ENCODE peak calls at places on chromosomes 12 and 14, in six cellular contexts. Z, K, N, I, F and J are unnamed samples.

GRCh38 chr12:89492883-89493282 is 31.7 kb downstream of the GALNT4 start:
- DNase-seq in Z (no peak), I (no peak), F (no peak), K (peak; percentile 54), N (no peak), J (no peak)

GRCh38 chr14:36928432-36928831 is 244.0 kb downstream of the SLC25A21 start:
- DNase-seq in I (no peak), Z (no peak), N (no peak), F (no peak), K (no peak), J (no peak)

GRCh38 chr12:48084066-48084465 is 21.8 kb downstream of the SENP1 start:
- DNase-seq in F (no peak), K (no peak), I (no peak), Z (no peak), N (peak; percentile 37), J (no peak)

GRCh38 chr14:101466456-101467180 is 94.7 kb upstream of the DIO3 start:
- DNase-seq in K (no peak), Z (no peak), F (no peak), I (no peak), N (no peak), J (no peak)

GRCh38 chr12:96258451-96258933 is 64.3 kb downstream of the ELK3 start:
- DNase-seq in K (no peak), Z (peak; percentile 31), I (no peak), F (peak; percentile 61), N (peak; percentile 25), J (peak; percentile 88)

GRCh38 chr14:93977790-93978581 is 1.6 kb upstream of the ASB2 start:
- DNase-seq in Z (peak; percentile 85), K (no peak), N (no peak), F (no peak), I (no peak), J (peak; percentile 64)

GRCh38 chr14:91996951-91997371 is 42.9 kb downstream of the TRIP11 start:
- DNase-seq in F (no peak), I (peak; percentile 34), N (peak; percentile 89), K (peak; percentile 6), Z (no peak), J (peak; percentile 62)

GRCh38 chr12:132210223-132211055 is 66.2 kb downstream of the NOC4L start:
- DNase-seq in F (no peak), K (no peak), Z (no peak), I (no peak), N (no peak), J (peak; percentile 41)

GRCh38 chr14:99522457-99522891 is 41.3 kb downstream of the CCNK start:
- DNase-seq in Z (no peak), F (peak; percentile 34), I (peak; percentile 8), K (no peak), N (peak; percentile 51), J (peak; percentile 58)

GRCh38 chr12:114396869-114397719 is 8.8 kb downstream of the TBX5 start:
- DNase-seq in I (no peak), Z (no peak), F (no peak), N (no peak), K (no peak), J (no peak)

GRCh38 chr12:54217774-54218221 is 29.0 kb upstream of the SMUG1 start:
- DNase-seq in K (no peak), F (peak; percentile 24), I (no peak), Z (no peak), N (no peak), J (no peak)

GRCh38 chr14:66490143-66491111 is 4.3 kb downstream of the CCDC196 start:
- DNase-seq in F (no peak), N (no peak), Z (no peak), I (no peak), K (no peak), J (no peak)

GRCh38 chr14:30426463-30426862 is 132.5 kb upstream of the G2E3 start:
- DNase-seq in N (no peak), I (no peak), Z (no peak), K (no peak), F (no peak), J (no peak)

GRCh38 chr14:104688755-104689619 is at the start of gene INF2:
- DNase-seq in Z (peak; percentile 61), F (peak; percentile 69), K (peak; percentile 90), I (peak; percentile 41), N (peak; percentile 84), J (peak; percentile 70)

GRCh38 chr12:130429656-130430505 is 92.2 kb downstream of the PIWIL1 start:
- DNase-seq in N (no peak), Z (no peak), I (no peak), F (no peak), K (no peak), J (no peak)

GRCh38 chr12:50979369-50980052 is 27.2 kb downstream of the HIGD1C start:
- DNase-seq in N (no peak), I (no peak), F (no peak), K (no peak), Z (peak; percentile 72), J (no peak)